ENCODE peak calls at places on chromosomes 4 and X, in ten cellular contexts. One of them, this sample, is unnamed.
A peak's percentile ranks its signal among the peaks of the same experiment; 100 is the strongest.

GRCh38 chr4:1544861-1545275 is 138.6 kb upstream of the NKX1-1 start:
- DNase-seq in esophagus squamous epithelium: no peak
- DNase-seq in pancreas: peak; percentile 8
- DNase-seq in mesenchymal stem cell: no peak
- DNase-seq in right atrium auricular region: no peak
- DNase-seq in keratinocyte: no peak
- DNase-seq in cardiac muscle cell: no peak
- DNase-seq in colonic mucosa: peak; percentile 49
- DNase-seq in HCT116: no peak
- DNase-seq in dorsolateral prefrontal cortex: no peak
- DNase-seq in this sample: no peak

GRCh38 chr4:38013461-38014366 is 53.5 kb downstream of the PTTG2 start:
- DNase-seq in keratinocyte: no peak
- DNase-seq in dorsolateral prefrontal cortex: no peak
- DNase-seq in colonic mucosa: no peak
- DNase-seq in right atrium auricular region: no peak
- DNase-seq in esophagus squamous epithelium: no peak
- DNase-seq in mesenchymal stem cell: no peak
- DNase-seq in cardiac muscle cell: peak; percentile 47
- DNase-seq in HCT116: peak; percentile 31
- DNase-seq in pancreas: peak; percentile 85
- DNase-seq in this sample: no peak

GRCh38 chr4:83010111-83010521 is 507 bp downstream of the LIN54 start:
- DNase-seq in keratinocyte: no peak
- DNase-seq in pancreas: no peak
- DNase-seq in cardiac muscle cell: peak; percentile 40
- DNase-seq in mesenchymal stem cell: peak; percentile 69
- DNase-seq in dorsolateral prefrontal cortex: no peak
- DNase-seq in HCT116: no peak
- DNase-seq in right atrium auricular region: no peak
- DNase-seq in esophagus squamous epithelium: no peak
- DNase-seq in colonic mucosa: no peak
- DNase-seq in this sample: no peak

GRCh38 chr4:169098054-169098896 is 88.2 kb upstream of the CBR4 start:
- DNase-seq in cardiac muscle cell: peak; percentile 50
- DNase-seq in keratinocyte: no peak
- DNase-seq in esophagus squamous epithelium: no peak
- DNase-seq in pancreas: no peak
- DNase-seq in mesenchymal stem cell: no peak
- DNase-seq in HCT116: no peak
- DNase-seq in right atrium auricular region: no peak
- DNase-seq in colonic mucosa: no peak
- DNase-seq in dorsolateral prefrontal cortex: no peak
- DNase-seq in this sample: no peak

GRCh38 chrX:129696463-129697155 is 41.9 kb upstream of the APLN start:
- DNase-seq in dorsolateral prefrontal cortex: no peak
- DNase-seq in mesenchymal stem cell: no peak
- DNase-seq in cardiac muscle cell: no peak
- DNase-seq in HCT116: no peak
- DNase-seq in keratinocyte: no peak
- DNase-seq in pancreas: no peak
- DNase-seq in esophagus squamous epithelium: no peak
- DNase-seq in right atrium auricular region: no peak
- DNase-seq in colonic mucosa: no peak
- DNase-seq in this sample: no peak

GRCh38 chr4:102564399-102564921 is 63.3 kb downstream of the NFKB1 start:
- DNase-seq in pancreas: no peak
- DNase-seq in cardiac muscle cell: peak; percentile 58
- DNase-seq in colonic mucosa: no peak
- DNase-seq in dorsolateral prefrontal cortex: no peak
- DNase-seq in right atrium auricular region: no peak
- DNase-seq in mesenchymal stem cell: peak; percentile 44
- DNase-seq in HCT116: no peak
- DNase-seq in esophagus squamous epithelium: no peak
- DNase-seq in keratinocyte: no peak
- DNase-seq in this sample: no peak

GRCh38 chrX:30576881-30577280 is 685 bp downstream of the TASL start:
- DNase-seq in pancreas: no peak
- DNase-seq in cardiac muscle cell: no peak
- DNase-seq in esophagus squamous epithelium: no peak
- DNase-seq in colonic mucosa: no peak
- DNase-seq in keratinocyte: no peak
- DNase-seq in HCT116: no peak
- DNase-seq in dorsolateral prefrontal cortex: no peak
- DNase-seq in right atrium auricular region: no peak
- DNase-seq in mesenchymal stem cell: no peak
- DNase-seq in this sample: no peak

GRCh38 chrX:6244666-6245065 is 16.0 kb upstream of the NLGN4X start:
- DNase-seq in right atrium auricular region: no peak
- DNase-seq in dorsolateral prefrontal cortex: no peak
- DNase-seq in pancreas: no peak
- DNase-seq in cardiac muscle cell: no peak
- DNase-seq in mesenchymal stem cell: no peak
- DNase-seq in keratinocyte: no peak
- DNase-seq in colonic mucosa: no peak
- DNase-seq in esophagus squamous epithelium: no peak
- DNase-seq in HCT116: no peak
- DNase-seq in this sample: no peak

GRCh38 chr4:38413524-38414341 is 250.3 kb upstream of the KLF3 start:
- DNase-seq in pancreas: no peak
- DNase-seq in dorsolateral prefrontal cortex: no peak
- DNase-seq in mesenchymal stem cell: no peak
- DNase-seq in keratinocyte: no peak
- DNase-seq in colonic mucosa: no peak
- DNase-seq in HCT116: no peak
- DNase-seq in cardiac muscle cell: no peak
- DNase-seq in right atrium auricular region: no peak
- DNase-seq in esophagus squamous epithelium: no peak
- DNase-seq in this sample: no peak

GRCh38 chr4:85233516-85233915 is 241.4 kb upstream of the ARHGAP24 start:
- DNase-seq in dorsolateral prefrontal cortex: no peak
- DNase-seq in keratinocyte: no peak
- DNase-seq in cardiac muscle cell: no peak
- DNase-seq in right atrium auricular region: no peak
- DNase-seq in colonic mucosa: no peak
- DNase-seq in pancreas: no peak
- DNase-seq in esophagus squamous epithelium: no peak
- DNase-seq in HCT116: no peak
- DNase-seq in mesenchymal stem cell: no peak
- DNase-seq in this sample: no peak

GRCh38 chr4:6402566-6403399 is 69.6 kb downstream of the PPP2R2C start:
- DNase-seq in keratinocyte: no peak
- DNase-seq in cardiac muscle cell: peak; percentile 5
- DNase-seq in pancreas: no peak
- DNase-seq in mesenchymal stem cell: no peak
- DNase-seq in esophagus squamous epithelium: no peak
- DNase-seq in right atrium auricular region: no peak
- DNase-seq in HCT116: no peak
- DNase-seq in colonic mucosa: no peak
- DNase-seq in dorsolateral prefrontal cortex: no peak
- DNase-seq in this sample: no peak

GRCh38 chr4:185672618-185673017 is 137.3 kb upstream of the PDLIM3 start:
- DNase-seq in mesenchymal stem cell: no peak
- DNase-seq in pancreas: no peak
- DNase-seq in dorsolateral prefrontal cortex: no peak
- DNase-seq in esophagus squamous epithelium: no peak
- DNase-seq in cardiac muscle cell: no peak
- DNase-seq in right atrium auricular region: no peak
- DNase-seq in keratinocyte: no peak
- DNase-seq in HCT116: no peak
- DNase-seq in colonic mucosa: no peak
- DNase-seq in this sample: no peak

GRCh38 chr4:185671496-185671895 is 136.2 kb upstream of the PDLIM3 start:
- DNase-seq in pancreas: no peak
- DNase-seq in dorsolateral prefrontal cortex: no peak
- DNase-seq in esophagus squamous epithelium: no peak
- DNase-seq in cardiac muscle cell: no peak
- DNase-seq in keratinocyte: no peak
- DNase-seq in mesenchymal stem cell: no peak
- DNase-seq in HCT116: no peak
- DNase-seq in colonic mucosa: no peak
- DNase-seq in right atrium auricular region: no peak
- DNase-seq in this sample: no peak

GRCh38 chr4:185669288-185669687 is 134.0 kb upstream of the PDLIM3 start:
- DNase-seq in colonic mucosa: no peak
- DNase-seq in esophagus squamous epithelium: no peak
- DNase-seq in cardiac muscle cell: no peak
- DNase-seq in pancreas: no peak
- DNase-seq in HCT116: no peak
- DNase-seq in dorsolateral prefrontal cortex: no peak
- DNase-seq in mesenchymal stem cell: no peak
- DNase-seq in right atrium auricular region: no peak
- DNase-seq in keratinocyte: no peak
- DNase-seq in this sample: no peak

GRCh38 chr4:185671041-185671440 is 135.7 kb upstream of the PDLIM3 start:
- DNase-seq in cardiac muscle cell: no peak
- DNase-seq in right atrium auricular region: no peak
- DNase-seq in colonic mucosa: no peak
- DNase-seq in mesenchymal stem cell: no peak
- DNase-seq in pancreas: no peak
- DNase-seq in keratinocyte: no peak
- DNase-seq in esophagus squamous epithelium: no peak
- DNase-seq in HCT116: no peak
- DNase-seq in dorsolateral prefrontal cortex: no peak
- DNase-seq in this sample: no peak

GRCh38 chr4:185672151-185672550 is 136.8 kb upstream of the PDLIM3 start:
- DNase-seq in keratinocyte: no peak
- DNase-seq in colonic mucosa: no peak
- DNase-seq in right atrium auricular region: no peak
- DNase-seq in cardiac muscle cell: no peak
- DNase-seq in pancreas: no peak
- DNase-seq in dorsolateral prefrontal cortex: no peak
- DNase-seq in HCT116: no peak
- DNase-seq in mesenchymal stem cell: no peak
- DNase-seq in esophagus squamous epithelium: no peak
- DNase-seq in this sample: no peak
- H3K27ac ChIP-seq in keratinocyte: no peak overlapping the region
- H3K27ac ChIP-seq in colonic mucosa: no peak overlapping the region
- H3K27ac ChIP-seq in right atrium auricular region: peak overlapping the region; percentile 65
- H3K27ac ChIP-seq in cardiac muscle cell: peak overlapping the region; percentile 74
- H3K27ac ChIP-seq in pancreas: no peak overlapping the region
- H3K27ac ChIP-seq in dorsolateral prefrontal cortex: no peak overlapping the region
- H3K27ac ChIP-seq in HCT116: no peak overlapping the region
- H3K27ac ChIP-seq in mesenchymal stem cell: no peak overlapping the region
- H3K27ac ChIP-seq in esophagus squamous epithelium: no peak overlapping the region
- H3K27ac ChIP-seq in this sample: no peak overlapping the region

GRCh38 chr4:184410748-184411147 is 63.6 kb downstream of the IRF2 start:
- DNase-seq in HCT116: no peak
- DNase-seq in mesenchymal stem cell: no peak
- DNase-seq in keratinocyte: no peak
- DNase-seq in colonic mucosa: no peak
- DNase-seq in dorsolateral prefrontal cortex: no peak
- DNase-seq in esophagus squamous epithelium: no peak
- DNase-seq in cardiac muscle cell: no peak
- DNase-seq in right atrium auricular region: no peak
- DNase-seq in pancreas: no peak
- DNase-seq in this sample: no peak
- H3K27ac ChIP-seq in HCT116: no peak overlapping the region
- H3K27ac ChIP-seq in mesenchymal stem cell: no peak overlapping the region
- H3K27ac ChIP-seq in keratinocyte: no peak overlapping the region
- H3K27ac ChIP-seq in colonic mucosa: no peak overlapping the region
- H3K27ac ChIP-seq in dorsolateral prefrontal cortex: no peak overlapping the region
- H3K27ac ChIP-seq in esophagus squamous epithelium: no peak overlapping the region
- H3K27ac ChIP-seq in cardiac muscle cell: no peak overlapping the region
- H3K27ac ChIP-seq in right atrium auricular region: no peak overlapping the region
- H3K27ac ChIP-seq in pancreas: no peak overlapping the region
- H3K27ac ChIP-seq in this sample: no peak overlapping the region

GRCh38 chr4:128573781-128574508 is 235.6 kb upstream of the JADE1 start:
- DNase-seq in esophagus squamous epithelium: no peak
- DNase-seq in colonic mucosa: no peak
- DNase-seq in right atrium auricular region: no peak
- DNase-seq in keratinocyte: peak; percentile 38
- DNase-seq in dorsolateral prefrontal cortex: no peak
- DNase-seq in pancreas: no peak
- DNase-seq in HCT116: no peak
- DNase-seq in cardiac muscle cell: peak; percentile 80
- DNase-seq in mesenchymal stem cell: peak; percentile 74
- DNase-seq in this sample: no peak

GRCh38 chr4:128572778-128573241 is 236.7 kb upstream of the JADE1 start:
- DNase-seq in HCT116: no peak
- DNase-seq in pancreas: no peak
- DNase-seq in esophagus squamous epithelium: no peak
- DNase-seq in colonic mucosa: no peak
- DNase-seq in dorsolateral prefrontal cortex: no peak
- DNase-seq in mesenchymal stem cell: no peak
- DNase-seq in cardiac muscle cell: no peak
- DNase-seq in right atrium auricular region: no peak
- DNase-seq in keratinocyte: peak; percentile 53
- DNase-seq in this sample: no peak

GRCh38 chr4:128574706-128575105 is 234.8 kb upstream of the JADE1 start:
- DNase-seq in dorsolateral prefrontal cortex: peak; percentile 83
- DNase-seq in HCT116: peak; percentile 40
- DNase-seq in mesenchymal stem cell: no peak
- DNase-seq in colonic mucosa: peak; percentile 90
- DNase-seq in keratinocyte: no peak
- DNase-seq in cardiac muscle cell: peak; percentile 92
- DNase-seq in esophagus squamous epithelium: no peak
- DNase-seq in right atrium auricular region: peak; percentile 79
- DNase-seq in pancreas: peak; percentile 87
- DNase-seq in this sample: peak; percentile 43

GRCh38 chr4:128570380-128570779 is 239.1 kb upstream of the JADE1 start:
- DNase-seq in dorsolateral prefrontal cortex: no peak
- DNase-seq in colonic mucosa: no peak
- DNase-seq in keratinocyte: no peak
- DNase-seq in pancreas: no peak
- DNase-seq in right atrium auricular region: peak; percentile 82
- DNase-seq in mesenchymal stem cell: peak; percentile 54
- DNase-seq in esophagus squamous epithelium: peak; percentile 1
- DNase-seq in HCT116: no peak
- DNase-seq in cardiac muscle cell: peak; percentile 61
- DNase-seq in this sample: no peak

DNA sequence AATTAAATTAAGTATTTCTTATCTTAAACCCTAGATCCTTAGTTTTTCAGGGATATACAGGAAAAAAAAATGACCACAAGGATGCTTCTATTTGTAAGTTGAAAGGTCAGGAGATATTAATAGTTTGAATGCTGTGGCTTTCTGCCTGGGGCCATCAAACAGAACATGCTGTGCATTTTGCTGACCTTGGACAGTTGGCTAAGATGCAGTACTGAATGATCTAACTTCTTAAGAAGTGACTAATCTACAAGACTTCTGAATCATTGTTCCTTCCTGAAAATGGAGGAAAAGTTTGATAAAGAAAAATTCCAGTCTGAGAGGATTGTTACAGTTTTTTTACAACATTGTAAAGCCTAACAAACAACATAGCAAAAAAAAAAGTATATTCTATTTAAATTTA is 237.8 kb upstream of the JADE1 start:
- DNase-seq in mesenchymal stem cell: peak; percentile 92
- DNase-seq in dorsolateral prefrontal cortex: no peak
- DNase-seq in esophagus squamous epithelium: no peak
- DNase-seq in pancreas: no peak
- DNase-seq in HCT116: peak; percentile 13
- DNase-seq in right atrium auricular region: peak; percentile 76
- DNase-seq in keratinocyte: peak; percentile 54
- DNase-seq in cardiac muscle cell: peak; percentile 94
- DNase-seq in colonic mucosa: no peak
- DNase-seq in this sample: no peak
- H3K27ac ChIP-seq in mesenchymal stem cell: no peak overlapping the region
- H3K27ac ChIP-seq in dorsolateral prefrontal cortex: no peak overlapping the region
- H3K27ac ChIP-seq in esophagus squamous epithelium: peak overlapping the region; percentile 29
- H3K27ac ChIP-seq in pancreas: peak overlapping the region; percentile 76
- H3K27ac ChIP-seq in HCT116: no peak overlapping the region
- H3K27ac ChIP-seq in right atrium auricular region: peak overlapping the region; percentile 60
- H3K27ac ChIP-seq in keratinocyte: no peak overlapping the region
- H3K27ac ChIP-seq in cardiac muscle cell: no peak overlapping the region
- H3K27ac ChIP-seq in colonic mucosa: no peak overlapping the region
- H3K27ac ChIP-seq in this sample: no peak overlapping the region

GRCh38 chr4:107997794-107998193 is 8.1 kb downstream of the HADH start:
- DNase-seq in HCT116: no peak
- DNase-seq in pancreas: no peak
- DNase-seq in mesenchymal stem cell: no peak
- DNase-seq in cardiac muscle cell: no peak
- DNase-seq in dorsolateral prefrontal cortex: no peak
- DNase-seq in right atrium auricular region: no peak
- DNase-seq in esophagus squamous epithelium: no peak
- DNase-seq in keratinocyte: no peak
- DNase-seq in colonic mucosa: no peak
- DNase-seq in this sample: no peak
- H3K27ac ChIP-seq in HCT116: no peak overlapping the region
- H3K27ac ChIP-seq in pancreas: no peak overlapping the region
- H3K27ac ChIP-seq in mesenchymal stem cell: no peak overlapping the region
- H3K27ac ChIP-seq in cardiac muscle cell: peak overlapping the region; percentile 83
- H3K27ac ChIP-seq in dorsolateral prefrontal cortex: peak overlapping the region; percentile 22
- H3K27ac ChIP-seq in right atrium auricular region: peak overlapping the region; percentile 94
- H3K27ac ChIP-seq in esophagus squamous epithelium: peak overlapping the region; percentile 75
- H3K27ac ChIP-seq in keratinocyte: no peak overlapping the region
- H3K27ac ChIP-seq in colonic mucosa: no peak overlapping the region
- H3K27ac ChIP-seq in this sample: no peak overlapping the region